ENCODE peak calls at places on chromosomes 4 and X, in four cellular contexts. L is IMR-90, Q is thoracic aorta, G is tibial artery. W is an unnamed sample. For H3K36me3, the result is how much of the 10 kb centered on the place peaks cover.

GRCh38 chr4:142077048-142077447 is 440.7 kb downstream of the IL15 start:
- DNase-seq in L (no peak), G (no peak), Q (no peak), W (no peak)

GRCh38 chr4:13980317-13980716 is 352.8 kb upstream of the BOD1L1 start:
- DNase-seq in L (peak), G (no peak), Q (no peak), W (no peak)

GRCh38 chr4:114600066-114600552 is 1.5 kb downstream of the UGT8 start:
- DNase-seq in G (no peak), Q (no peak), L (no peak), W (no peak)

GRCh38 chr4:119082661-119083060 is 53.0 kb upstream of the MYOZ2 start:
- DNase-seq in G (no peak), Q (no peak), L (no peak), W (no peak)

GRCh38 chr4:150722908-150723362 is 141.0 kb downstream of the MAB21L2 start:
- DNase-seq in L (no peak), G (peak), Q (peak), W (peak)

GRCh38 chr4:60432911-60433310 is 767.2 kb upstream of the ADGRL3 start:
- DNase-seq in G (no peak), Q (no peak), L (no peak), W (no peak)

GRCh38 chrX:96182366-96182765 is 502.3 kb upstream of the DIAPH2 start:
- DNase-seq in Q (no peak), G (no peak), L (peak), W (no peak)

GRCh38 chr4:16862688-16863087 is 35.8 kb downstream of the LDB2 start:
- DNase-seq in Q (no peak), L (peak), G (no peak), W (no peak)

GRCh38 chr4:24857996-24858395 is 54.8 kb downstream of the CCDC149 start:
- DNase-seq in L (peak), Q (peak), G (no peak), W (no peak)

GRCh38 chr4:93084599-93085305 is 743.8 kb upstream of the ATOH1 start:
- DNase-seq in L (no peak), Q (no peak), G (no peak), W (no peak)

GRCh38 chrX:45824471-45824870 is 623.8 kb upstream of the DIPK2B start:
- DNase-seq in L (peak), G (peak), Q (peak), W (peak)

DNA sequence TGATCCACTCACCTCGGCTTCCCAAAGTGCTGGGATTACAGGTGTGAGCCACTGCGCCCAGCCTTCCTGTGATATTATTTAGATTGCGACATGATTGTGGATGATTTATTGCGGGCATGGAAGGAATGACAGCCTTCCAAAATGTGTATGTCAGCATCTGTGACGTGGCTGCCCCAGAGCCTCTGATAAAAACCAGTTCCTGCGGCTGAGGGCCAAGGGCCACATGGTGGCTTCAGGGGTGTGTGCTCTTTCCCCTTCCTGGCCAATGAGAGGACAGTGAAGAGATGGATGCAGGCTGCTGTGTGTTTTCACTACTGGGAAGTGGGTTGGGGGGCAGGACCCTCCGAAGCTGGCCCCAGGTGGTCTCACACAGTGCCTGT is 57.4 kb upstream of the HGFAC start:
- DNase-seq in Q (no peak), G (no peak), L (no peak), W (no peak)
- TF ChIP-seq CTCF in Q (no peak), G (no peak), L (no peak), W (no peak)

GRCh38 chrX:54494970-54495813 is 842 bp downstream of the FGD1 start:
- DNase-seq in L (peak), Q (no peak), G (peak), W (peak)

GRCh38 chrX:54496517-54496852 is 451 bp upstream of the FGD1 start:
- DNase-seq in G (no peak), Q (no peak), L (no peak), W (no peak)

GRCh38 chrX:54496936-54497335 is 902 bp upstream of the FGD1 start:
- DNase-seq in G (no peak), Q (no peak), L (no peak), W (no peak)

GRCh38 chrX:54494166-54494969 is 1.7 kb downstream of the FGD1 start:
- DNase-seq in Q (no peak), L (no peak), G (no peak), W (no peak)

GRCh38 chrX:54495814-54496516 is at the start of gene FGD1:
- DNase-seq in Q (no peak), G (peak), L (peak), W (peak)
- H3K27ac ChIP-seq in Q (peak), G (peak), L (peak), W (no peak)

DNA sequence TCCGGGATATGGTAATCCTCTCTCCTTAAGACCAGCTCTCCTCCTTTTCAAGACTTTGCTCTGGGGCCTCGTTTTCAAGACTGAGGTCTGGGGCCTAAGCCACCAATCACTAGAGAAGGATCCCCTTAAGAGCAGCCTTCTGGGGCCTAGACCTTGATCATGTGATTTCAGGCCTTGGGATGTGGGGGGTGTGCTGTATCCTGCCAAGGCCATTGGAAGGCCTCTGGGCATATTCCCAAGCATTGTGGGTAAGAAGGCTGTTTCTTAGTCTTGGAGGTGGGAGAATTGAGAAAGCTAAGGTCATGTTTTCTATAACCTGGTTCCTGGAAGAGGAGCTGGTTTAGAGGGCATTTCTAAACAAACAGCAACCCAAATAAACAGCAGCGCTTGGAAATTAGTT is 12.1 kb downstream of the TMEM164 start:
- DNase-seq in Q (no peak), L (no peak), G (no peak), W (no peak)
- H3K36me3 ChIP-seq in Q (under half), L (under half), G (under half), W (under half)

DNA sequence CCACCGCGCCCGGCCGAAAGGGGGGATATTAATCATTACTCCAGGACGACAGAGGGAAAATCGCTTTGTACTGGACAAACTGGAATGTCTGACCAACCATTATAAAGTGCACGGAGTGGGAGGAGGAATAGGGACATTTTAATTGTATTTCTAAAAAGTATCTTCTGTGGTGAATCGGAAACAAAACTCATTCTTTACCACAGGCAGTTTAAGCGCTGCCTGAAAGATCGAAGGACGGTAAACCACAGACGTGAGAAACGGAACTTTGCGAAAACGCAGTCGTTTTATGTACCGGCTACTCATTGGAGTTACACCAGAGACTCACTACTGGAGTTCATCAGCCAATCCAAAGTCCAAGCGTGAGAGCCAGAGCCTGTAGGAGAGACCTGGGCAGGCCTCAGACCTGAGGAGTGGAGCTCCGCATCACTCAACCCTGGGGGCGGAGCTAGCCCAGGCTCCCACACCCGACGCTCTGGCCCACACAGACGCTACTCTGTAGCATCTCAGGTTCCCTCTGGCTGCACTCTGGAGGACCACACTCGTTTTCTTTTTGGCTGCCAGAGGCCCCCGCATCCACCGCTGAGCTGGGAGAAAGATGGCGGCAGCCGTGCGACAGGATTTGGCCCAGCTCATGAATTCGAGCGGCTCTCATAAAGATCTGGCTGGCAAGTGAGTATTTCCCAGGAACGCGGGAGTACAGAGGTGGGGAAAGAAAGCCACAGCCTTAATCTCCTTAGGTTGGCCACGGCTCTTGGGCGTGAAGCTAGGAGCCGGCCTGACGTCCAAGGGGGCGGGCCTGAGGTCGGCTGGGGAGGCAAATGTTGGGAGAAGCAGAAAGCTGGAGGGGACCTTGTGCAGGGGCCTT is at the start of gene COPS4:
- DNase-seq in L (peak), Q (peak), G (peak), W (peak)
- TF ChIP-seq CTCF in L (peak), Q (no peak), G (peak), W (peak)